ENCODE peak calls at places on chromosome X, in five cellular contexts. E, X, M, N and S are unnamed samples.

GRCh38 chrX:55007633-55008032 is 7.5 kb downstream of the APEX2 start:
- DNase-seq in E (no peak), X (peak; percentile 66), M (peak; percentile 50), N (no peak), S (no peak)

GRCh38 chrX:39815621-39816020 is 282.1 kb downstream of the BCOR start:
- DNase-seq in E (no peak), X (peak; percentile 13), M (no peak), N (no peak), S (no peak)

GRCh38 chrX:95071621-95072020 is 1397.6 kb downstream of the FAM133A start:
- DNase-seq in E (no peak), X (no peak), M (no peak), N (no peak), S (no peak)

GRCh38 chrX:129791961-129792570 is 12.3 kb downstream of the SASH3 start:
- DNase-seq in E (no peak), X (no peak), M (no peak), N (no peak), S (no peak)

GRCh38 chrX:12657881-12658280 is 133.3 kb upstream of the PRPS2 start:
- DNase-seq in E (no peak), X (no peak), M (no peak), N (no peak), S (no peak)

GRCh38 chrX:48918303-48918643 is 551 bp downstream of the PIM2 start:
- DNase-seq in E (no peak), X (no peak), M (no peak), N (no peak), S (no peak)

GRCh38 chrX:145213504-145213903 is 33.8 kb upstream of the SPANXN1 start:
- DNase-seq in E (no peak), X (no peak), M (no peak), N (peak; percentile 23), S (no peak)

GRCh38 chrX:141469469-141469868 is 115.1 kb downstream of the SPANXA1 start:
- DNase-seq in E (no peak), X (peak; percentile 20), M (no peak), N (no peak), S (no peak)

GRCh38 chrX:68941385-68941952 is 112.6 kb downstream of the EFNB1 start:
- DNase-seq in E (no peak), X (peak; percentile 60), M (peak; percentile 73), N (no peak), S (no peak)

GRCh38 chrX:7582191-7582590 is 260.8 kb upstream of the VCX start:
- DNase-seq in E (no peak), X (no peak), M (no peak), N (no peak), S (no peak)

GRCh38 chrX:72713130-72713529 is 976 bp downstream of the PHKA1 start:
- DNase-seq in E (no peak), X (no peak), M (peak; percentile 15), N (no peak), S (no peak)

GRCh38 chrX:37711991-37712390 is 26.4 kb downstream of the XK start:
- DNase-seq in E (no peak), X (no peak), M (no peak), N (no peak), S (no peak)

GRCh38 chrX:9555354-9555753 is 90.5 kb downstream of the TBL1X start:
- DNase-seq in E (no peak), X (no peak), M (no peak), N (no peak), S (no peak)

GRCh38 chrX:66638591-66639500 is at the start of gene EDA2R:
- DNase-seq in E (no peak), X (peak; percentile 88), M (peak; percentile 48), N (peak; percentile 41), S (no peak)

GRCh38 chrX:14352511-14352910 is 176.8 kb upstream of the GLRA2 start:
- DNase-seq in E (no peak), X (no peak), M (no peak), N (no peak), S (no peak)

GRCh38 chrX:150696264-150696789 is 3.1 kb downstream of the MTMR1 start:
- DNase-seq in E (no peak), X (no peak), M (no peak), N (no peak), S (no peak)

GRCh38 chrX:7586126-7586525 is 256.8 kb upstream of the VCX start:
- DNase-seq in E (no peak), X (peak; percentile 2), M (peak; percentile 0), N (peak; percentile 11), S (no peak)

GRCh38 chrX:153966841-153967535 is 4.6 kb downstream of the HCFC1 start:
- DNase-seq in E (no peak), X (no peak), M (no peak), N (no peak), S (no peak)

GRCh38 chrX:24925430-24925829 is 90.3 kb downstream of the ARX start:
- DNase-seq in E (no peak), X (peak; percentile 4), M (peak; percentile 34), N (no peak), S (no peak)

GRCh38 chrX:25344191-25344936 is 328.6 kb upstream of the ARX start:
- DNase-seq in E (no peak), X (no peak), M (no peak), N (no peak), S (no peak)

GRCh38 chrX:5051831-5052491 is 1176.7 kb downstream of the NLGN4X start:
- DNase-seq in E (peak; percentile 61), X (peak; percentile 94), M (peak; percentile 0), N (no peak), S (peak; percentile 37)

GRCh38 chrX:57367649-57368048 is 81.1 kb downstream of the FAAH2 start:
- DNase-seq in E (no peak), X (no peak), M (no peak), N (no peak), S (no peak)

GRCh38 chrX:41906515-41907165 is 16.7 kb downstream of the CASK start:
- DNase-seq in E (no peak), X (peak; percentile 56), M (no peak), N (no peak), S (no peak)

GRCh38 chrX:1750267-1750666 is 135.4 kb downstream of the ASMT start:
- DNase-seq in E (no peak), X (no peak), M (no peak), N (no peak), S (no peak)

GRCh38 chrX:97238632-97239031 is 354.9 kb downstream of the RPA4 start:
- DNase-seq in E (no peak), X (peak; percentile 60), M (peak; percentile 35), N (no peak), S (no peak)

GRCh38 chrX:118370921-118371624 is 25.2 kb downstream of the WDR44 start:
- DNase-seq in E (no peak), X (peak; percentile 55), M (peak; percentile 41), N (no peak), S (no peak)

GRCh38 chrX:154458954-154459829 is 1.1 kb downstream of the PLXNA3 start:
- DNase-seq in E (no peak), X (no peak), M (no peak), N (no peak), S (no peak)

GRCh38 chrX:24424948-24425347 is 40.1 kb upstream of the PDK3 start:
- DNase-seq in E (peak; percentile 19), X (peak; percentile 16), M (no peak), N (no peak), S (peak; percentile 38)

GRCh38 chrX:153802513-153803045 is 8.1 kb downstream of the SSR4 start:
- DNase-seq in E (no peak), X (no peak), M (no peak), N (no peak), S (no peak)

GRCh38 chrX:134692990-134693389 is 34.7 kb upstream of the PLAC1 start:
- DNase-seq in E (no peak), X (peak; percentile 79), M (peak; percentile 38), N (no peak), S (no peak)

GRCh38 chrX:69262036-69262905 is 97.0 kb upstream of the PJA1 start:
- DNase-seq in E (no peak), X (peak; percentile 38), M (peak; percentile 67), N (no peak), S (no peak)

DNA sequence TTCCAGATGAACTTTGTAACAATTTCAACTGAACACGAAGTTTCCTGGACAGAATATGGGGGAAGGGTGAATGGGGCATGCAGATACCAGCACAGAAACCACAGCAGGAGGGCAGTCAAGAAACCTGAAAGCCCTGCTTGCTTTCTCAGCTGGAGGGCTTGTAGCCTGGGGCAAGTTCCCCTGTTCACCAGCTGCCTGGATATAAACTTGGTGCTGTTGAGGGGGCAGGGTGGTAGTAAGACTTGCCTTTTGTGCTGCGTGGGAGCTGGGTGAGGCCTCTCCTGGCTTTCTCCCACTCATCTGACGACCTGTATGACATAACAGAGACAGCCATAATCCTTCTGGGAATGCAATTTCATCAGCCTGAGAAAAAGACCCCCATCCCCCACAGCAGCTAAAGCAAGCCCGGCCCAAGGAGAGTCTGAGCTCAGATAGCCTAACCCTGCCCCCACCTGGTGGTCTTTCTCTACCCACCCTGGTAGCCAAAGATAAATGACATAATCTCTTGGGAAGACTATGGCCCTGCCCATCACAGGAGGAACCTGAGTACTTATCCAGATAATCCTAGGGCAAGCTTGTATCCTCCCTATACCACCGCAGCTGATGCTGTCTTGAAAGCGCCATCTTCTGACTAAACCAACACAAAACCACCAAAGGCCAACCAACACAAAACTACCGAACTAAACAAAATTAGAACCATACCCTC is 234.3 kb downstream of the LAS1L start:
- DNase-seq in E (no peak), X (no peak), M (no peak), N (no peak), S (no peak)
- TF ChIP-seq CTCF in E (no peak), X (no peak), M (no peak), N (no peak), S (no peak)

GRCh38 chrX:151852294-151852693 is 60.4 kb upstream of the MAGEA4 start:
- DNase-seq in E (no peak), X (no peak), M (no peak), N (no peak), S (no peak)
- TF ChIP-seq CTCF in E (no peak), X (no peak), M (no peak), N (no peak), S (no peak)

DNA sequence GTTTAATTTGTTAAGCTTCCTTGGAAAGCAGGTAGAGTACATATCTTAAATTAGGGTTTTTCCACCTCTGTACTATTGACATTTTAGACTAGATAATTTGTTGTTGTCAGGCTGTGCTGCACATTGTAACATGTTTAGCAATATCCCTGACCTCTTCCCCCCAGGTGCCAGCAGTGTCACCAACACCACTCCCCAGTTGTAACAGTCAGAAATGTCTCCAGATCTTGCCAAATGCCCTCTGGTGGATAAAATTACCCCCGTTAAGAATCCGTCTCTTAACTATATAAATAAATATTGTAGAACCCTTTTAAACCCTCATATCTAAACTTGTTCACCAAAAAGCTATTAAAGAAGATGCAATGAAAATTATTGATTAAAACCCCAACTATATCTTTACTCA is 161.5 kb downstream of the ARHGAP6 start:
- DNase-seq in E (no peak), X (no peak), M (no peak), N (no peak), S (no peak)
- TF ChIP-seq CTCF in E (no peak), X (no peak), M (no peak), N (no peak), S (no peak)

GRCh38 chrX:140141444-140142029 is 176.2 kb upstream of the CXorf66 start:
- DNase-seq in E (no peak), X (no peak), M (peak; percentile 28), N (peak; percentile 64), S (no peak)
- TF ChIP-seq CTCF in E (peak; percentile 68), X (peak; percentile 50), M (peak; percentile 71), N (peak; percentile 70), S (peak; percentile 33)